ENCODE peak calls at places on chromosomes 5 and 9, in eight cellular contexts. P is mucosa of descending colon; V is amniotic epithelial cell; R is stimulated activated CD4-positive, alpha-beta T cell treated with anti-CD3 and anti-CD28 coated beads, TNF-alpha, amount 100 ng/mL, for 1 hour; Q is small intestine; B is kidney tubule cell; D is NAMALWA; S is AG09309. E is an unnamed sample.

GRCh38 chr9:91847576-91847975 is 102.5 kb downstream of the ROR2 start:
- DNase-seq in S (no peak), D (no peak), P (no peak), B (peak), Q (no peak), V (peak), R (no peak), E (no peak)

GRCh38 chr9:113581865-113582697 is 118.6 kb downstream of the RGS3 start:
- DNase-seq in D (peak), Q (peak), V (peak), B (peak), S (no peak), R (peak), P (peak), E (peak)

GRCh38 chr5:93582677-93583524 is at the start of gene NR2F1:
- DNase-seq in Q (peak), R (no peak), V (peak), B (peak), P (peak), D (peak), S (peak), E (no peak)

GRCh38 chr9:83444110-83444509 is 94.1 kb downstream of the FRMD3 start:
- DNase-seq in S (peak), R (no peak), P (no peak), V (no peak), D (no peak), Q (no peak), B (peak), E (no peak)

GRCh38 chr5:62314431-62314830 is 8.4 kb downstream of the KIF2A start:
- DNase-seq in Q (no peak), P (no peak), V (no peak), S (no peak), R (no peak), D (no peak), B (no peak), E (no peak)

GRCh38 chr5:133400831-133401351 is 211.4 kb downstream of the FSTL4 start:
- DNase-seq in V (no peak), B (no peak), S (no peak), Q (no peak), P (no peak), D (no peak), R (no peak), E (no peak)

GRCh38 chr9:36110434-36110833 is 26.1 kb upstream of the GLIPR2 start:
- DNase-seq in R (no peak), P (no peak), D (no peak), V (no peak), Q (no peak), B (no peak), S (no peak), E (no peak)

GRCh38 chr5:29960323-29960722 is 1233.2 kb upstream of the CDH6 start:
- DNase-seq in P (no peak), V (no peak), S (no peak), B (no peak), D (no peak), R (no peak), Q (no peak), E (no peak)

GRCh38 chr5:149030392-149030791 is 32.5 kb downstream of the SH3TC2 start:
- DNase-seq in B (no peak), D (no peak), S (peak), Q (no peak), R (no peak), V (peak), P (no peak), E (no peak)

GRCh38 chr5:74326571-74327338 is 313.8 kb downstream of the ENC1 start:
- DNase-seq in B (peak), S (peak), Q (peak), D (peak), V (peak), R (peak), P (no peak), E (peak)

GRCh38 chr5:67998709-67999251 is 216.8 kb upstream of the PIK3R1 start:
- DNase-seq in Q (no peak), S (no peak), V (no peak), R (no peak), P (peak), D (no peak), B (peak), E (no peak)

GRCh38 chr9:133699546-133699945 is 38.6 kb downstream of the SARDH start:
- DNase-seq in Q (no peak), B (no peak), S (no peak), R (no peak), V (peak), D (no peak), P (no peak), E (no peak)

GRCh38 chr9:124791106-124791505 is 14.2 kb downstream of the OLFML2A start:
- DNase-seq in P (no peak), S (no peak), B (no peak), D (no peak), Q (no peak), R (no peak), V (no peak), E (no peak)

GRCh38 chr5:68220260-68220659 is 4.7 kb downstream of the PIK3R1 start:
- DNase-seq in R (no peak), S (no peak), B (no peak), D (no peak), V (no peak), Q (no peak), P (no peak), E (no peak)

GRCh38 chr5:138712324-138712723 is 40.9 kb upstream of the CTNNA1 start:
- DNase-seq in R (no peak), S (no peak), P (no peak), D (no peak), B (no peak), V (no peak), Q (no peak), E (no peak)

GRCh38 chr9:132238026-132238972 is 76.4 kb downstream of the NTNG2 start:
- DNase-seq in Q (no peak), S (no peak), D (no peak), P (no peak), R (no peak), V (no peak), B (peak), E (no peak)

GRCh38 chr5:158380661-158381060 is 521.7 kb upstream of the CLINT1 start:
- DNase-seq in R (no peak), V (no peak), D (no peak), B (peak), Q (no peak), S (no peak), P (no peak), E (no peak)

GRCh38 chr5:176812269-176813259 is 2.2 kb downstream of the UNC5A start:
- DNase-seq in R (no peak), B (peak), D (no peak), V (peak), Q (no peak), S (no peak), P (no peak), E (no peak)

GRCh38 chr5:35205606-35206005 is 24.7 kb downstream of the PRLR start:
- DNase-seq in R (no peak), B (no peak), P (no peak), V (no peak), Q (no peak), S (no peak), D (no peak), E (no peak)

GRCh38 chr9:135468866-135469521 is 10.6 kb upstream of the PPP1R26 start:
- DNase-seq in D (no peak), Q (peak), B (no peak), R (no peak), P (no peak), V (peak), S (no peak), E (no peak)

GRCh38 chr5:179731791-179732411 is 721 bp upstream of the MAML1 start:
- DNase-seq in Q (no peak), V (peak), P (peak), D (no peak), B (no peak), S (peak), R (no peak), E (no peak)

GRCh38 chr5:76521240-76521758 is 101.9 kb downstream of the F2RL2 start:
- DNase-seq in V (no peak), B (peak), S (peak), Q (no peak), D (no peak), P (no peak), R (no peak), E (no peak)

GRCh38 chr9:133642708-133643361 is 6.7 kb downstream of the DBH start:
- DNase-seq in V (no peak), R (no peak), Q (no peak), D (no peak), S (no peak), P (no peak), B (no peak), E (no peak)

GRCh38 chr5:172666251-172666650 is 25.2 kb downstream of the NEURL1B start:
- DNase-seq in R (no peak), D (no peak), V (peak), B (no peak), P (no peak), Q (no peak), S (no peak), E (no peak)

GRCh38 chr9:93260290-93261066 is 76.5 kb downstream of the WNK2 start:
- DNase-seq in B (no peak), D (no peak), V (no peak), Q (no peak), S (no peak), R (no peak), P (peak), E (no peak)

GRCh38 chr5:137604348-137605095 is 105.4 kb upstream of the SPOCK1 start:
- DNase-seq in B (peak), R (no peak), D (no peak), Q (no peak), P (no peak), V (no peak), S (no peak), E (no peak)

GRCh38 chr9:37407468-37407867 is 15.0 kb upstream of the GRHPR start:
- DNase-seq in B (no peak), R (no peak), S (no peak), D (peak), P (no peak), V (peak), Q (no peak), E (no peak)

GRCh38 chr9:107274953-107275422 is 8.1 kb upstream of the RAD23B start:
- DNase-seq in B (peak), P (no peak), S (peak), Q (no peak), V (peak), D (no peak), R (no peak), E (no peak)

E was measured in effector memory CD4-positive, alpha-beta T cell.